ENCODE peak calls at places on chromosomes 1 and 21, in ten cellular contexts. X is brain microvascular endothelial cell, T is AG10803, I is fibroblast of mammary gland, U is body of pancreas, E is heart left ventricle, H is left ventricle myocardium inferior, Q is K562, J is endothelial cell of umbilical vein, N is heart right ventricle. M is an unnamed sample.

GRCh38 chr21:45592208-45592619 is 50.0 kb upstream of the SLC19A1 start:
- DNase-seq in I (no peak), Q (peak), U (peak), X (no peak), N (no peak), H (no peak), T (no peak), E (no peak), J (no peak), M (peak)

GRCh38 chr1:119266386-119266785 is 102.2 kb upstream of the HAO2 start:
- DNase-seq in N (no peak), E (no peak), X (no peak), Q (no peak), J (no peak), U (no peak), T (no peak), H (no peak), I (no peak), M (no peak)

GRCh38 chr1:110061341-110061740 is 9.1 kb downstream of the ALX3 start:
- DNase-seq in Q (no peak), E (no peak), T (no peak), J (no peak), I (no peak), X (no peak), H (no peak), N (no peak), U (no peak), M (no peak)

GRCh38 chr1:169427081-169427611 is at the start of gene CCDC181:
- DNase-seq in H (peak), E (peak), U (peak), T (peak), Q (peak), J (peak), N (peak), I (peak), X (peak), M (peak)

GRCh38 chr1:17763995-17764394 is 8.9 kb downstream of the ACTL8 start:
- DNase-seq in I (peak), N (no peak), T (no peak), U (no peak), X (no peak), Q (no peak), J (no peak), E (no peak), H (no peak), M (no peak)

GRCh38 chr1:176994926-176995596 is 169.5 kb downstream of the ASTN1 start:
- DNase-seq in J (no peak), E (no peak), Q (no peak), U (no peak), X (no peak), N (no peak), T (no peak), H (no peak), I (peak), M (no peak)

GRCh38 chr1:157992031-157992568 is 1.3 kb upstream of the KIRREL1 start:
- DNase-seq in U (peak), H (peak), N (peak), E (peak), T (peak), J (peak), X (peak), Q (peak), I (peak), M (peak)

GRCh38 chr1:93847811-93848288 is 31.2 kb downstream of the DNTTIP2 start:
- DNase-seq in I (peak), T (peak), E (peak), N (peak), Q (peak), J (no peak), X (peak), H (peak), U (peak), M (peak)

GRCh38 chr1:224432672-224433040 is 1.9 kb downstream of the WDR26 start:
- DNase-seq in U (no peak), X (peak), N (no peak), Q (peak), E (no peak), T (peak), J (peak), I (peak), H (no peak), M (peak)

GRCh38 chr1:37631039-37631428 is 3.7 kb downstream of the RSPO1 start:
- DNase-seq in X (no peak), U (no peak), N (no peak), T (no peak), H (no peak), Q (no peak), J (no peak), E (no peak), I (no peak), M (no peak)

GRCh38 chr1:233629305-233629935 is 15.5 kb downstream of the KCNK1 start:
- DNase-seq in J (no peak), Q (no peak), H (no peak), E (no peak), N (no peak), I (no peak), T (no peak), X (no peak), U (no peak), M (no peak)

GRCh38 chr1:173101589-173101988 is 50.8 kb upstream of the TNFSF18 start:
- DNase-seq in X (no peak), T (no peak), U (no peak), I (no peak), Q (no peak), E (no peak), N (no peak), J (no peak), H (no peak), M (no peak)

GRCh38 chr1:244231572-244232315 is 180.7 kb downstream of the ZBTB18 start:
- DNase-seq in X (no peak), H (no peak), Q (no peak), U (peak), T (peak), J (no peak), E (no peak), I (peak), N (no peak), M (peak)

GRCh38 chr1:154584267-154584994 is 16.9 kb downstream of the CHRNB2 start:
- DNase-seq in J (peak), X (no peak), N (no peak), T (no peak), Q (no peak), U (no peak), E (no peak), H (no peak), I (no peak), M (no peak)

GRCh38 chr1:47684964-47685762 is 247.3 kb downstream of the FOXD2 start:
- DNase-seq in T (no peak), N (no peak), X (peak), I (no peak), Q (no peak), U (no peak), J (peak), E (no peak), H (no peak), M (peak)

GRCh38 chr1:162498442-162498785 is 796 bp downstream of the UHMK1 start:
- DNase-seq in U (no peak), X (no peak), Q (no peak), J (peak), N (no peak), T (peak), E (no peak), I (peak), H (no peak), M (no peak)

GRCh38 chr1:225700889-225701465 is 48.1 kb upstream of the ENAH start:
- DNase-seq in H (no peak), N (no peak), X (peak), T (peak), J (no peak), E (no peak), I (peak), U (no peak), Q (no peak), M (peak)

GRCh38 chr1:27915082-27915575 is 19.7 kb upstream of the SMPDL3B start:
- DNase-seq in H (no peak), N (no peak), E (no peak), T (no peak), U (no peak), X (no peak), Q (no peak), I (no peak), J (no peak), M (no peak)
- H3K4me3 ChIP-seq in H (peak), N (no peak), E (peak), T (peak), U (no peak), X (peak), Q (no peak), I (no peak), J (no peak), M (peak)

GRCh38 chr1:167127661-167128060 is 33.8 kb downstream of the STYXL2 start:
- DNase-seq in N (no peak), E (no peak), I (no peak), Q (no peak), H (no peak), J (no peak), U (no peak), T (no peak), X (no peak), M (no peak)

GRCh38 chr1:167127236-167127635 is 33.4 kb downstream of the STYXL2 start:
- DNase-seq in H (no peak), N (no peak), E (no peak), T (no peak), Q (no peak), I (no peak), X (no peak), U (no peak), J (no peak), M (no peak)

GRCh38 chr1:167126317-167126716 is 32.4 kb downstream of the STYXL2 start:
- DNase-seq in T (no peak), X (no peak), N (no peak), E (no peak), H (no peak), J (no peak), Q (no peak), I (no peak), U (no peak), M (no peak)

GRCh38 chr1:167126811-167127210 is 32.9 kb downstream of the STYXL2 start:
- DNase-seq in E (peak), Q (no peak), N (peak), U (no peak), J (no peak), T (no peak), X (no peak), H (no peak), I (no peak), M (no peak)

GRCh38 chr1:167128261-167129227 is 34.7 kb downstream of the STYXL2 start:
- DNase-seq in J (no peak), I (no peak), Q (no peak), U (no peak), N (no peak), X (no peak), T (no peak), H (no peak), E (no peak), M (no peak)
- TF ChIP-seq CTCF in J (no peak), I (no peak), Q (no peak), U (no peak), N (no peak), X (no peak), T (no peak), H (no peak), E (no peak), M (no peak)

GRCh38 chr1:160522136-160522535 is 919 bp downstream of the SLAMF6 start:
- DNase-seq in I (no peak), X (no peak), T (no peak), E (no peak), J (no peak), N (no peak), Q (no peak), U (no peak), H (no peak), M (no peak)

GRCh38 chr1:160520582-160520981 is 2.5 kb downstream of the SLAMF6 start:
- DNase-seq in H (no peak), I (no peak), J (no peak), Q (no peak), E (no peak), T (no peak), X (no peak), N (no peak), U (no peak), M (no peak)

GRCh38 chr1:160521554-160521953 is 1.5 kb downstream of the SLAMF6 start:
- DNase-seq in J (no peak), N (no peak), U (no peak), I (no peak), Q (no peak), E (no peak), T (no peak), X (no peak), H (no peak), M (no peak)

GRCh38 chr1:160520999-160521398 is 2.1 kb downstream of the SLAMF6 start:
- DNase-seq in I (no peak), X (no peak), J (no peak), Q (no peak), U (no peak), N (no peak), T (no peak), H (no peak), E (no peak), M (no peak)

DNA sequence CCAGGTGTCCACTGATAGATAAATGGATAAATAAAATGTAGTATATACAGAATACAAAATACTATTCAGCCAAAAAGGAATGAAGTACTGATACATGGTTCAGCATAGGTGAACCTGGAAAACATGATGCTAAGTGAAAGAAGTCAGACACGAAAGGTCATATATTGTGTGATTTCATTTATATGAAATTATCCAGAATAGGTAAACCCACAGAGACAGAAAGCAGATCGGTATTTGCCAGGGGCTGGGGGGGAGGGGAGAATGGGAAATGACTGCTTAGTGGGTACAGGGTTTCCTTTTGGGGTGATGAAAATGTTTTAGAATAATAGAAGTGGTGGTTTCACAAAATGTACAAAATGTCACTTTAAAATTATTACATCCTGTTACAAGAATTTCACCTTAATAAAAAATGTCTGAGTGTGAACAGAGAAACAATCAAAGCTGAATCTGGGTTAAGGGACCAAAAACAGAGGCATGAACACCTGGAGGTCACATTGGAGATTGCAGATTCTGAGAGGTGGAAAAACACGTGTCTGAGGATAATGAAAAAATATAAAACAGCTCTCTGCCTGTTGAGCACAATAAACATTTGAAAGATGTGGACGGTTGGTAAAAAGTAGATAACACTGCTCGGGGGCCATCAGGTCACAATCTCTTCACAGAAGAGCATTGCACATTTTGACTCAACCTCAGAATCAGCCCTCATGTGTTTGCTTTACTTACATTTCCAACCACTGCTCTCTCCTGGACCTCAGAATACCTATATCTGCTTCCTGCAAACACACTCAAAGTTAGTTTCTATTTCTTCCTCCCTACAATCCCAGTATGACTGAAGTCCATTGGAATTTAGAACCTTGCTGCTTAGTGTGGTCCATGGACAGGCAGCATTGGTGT is 3.3 kb downstream of the SLAMF6 start:
- DNase-seq in J (no peak), X (no peak), T (no peak), E (no peak), Q (peak), U (no peak), H (no peak), I (no peak), N (no peak), M (no peak)
- H3K4me3 ChIP-seq in J (no peak), X (no peak), T (no peak), E (no peak), Q (no peak), U (no peak), H (no peak), I (no peak), N (no peak), M (no peak)

GRCh38 chr1:89528382-89528780 is 3.8 kb downstream of the LRRC8B start:
- DNase-seq in J (no peak), U (no peak), I (no peak), N (no peak), T (no peak), Q (no peak), X (no peak), H (no peak), E (no peak), M (no peak)

GRCh38 chr1:89529196-89529595 is 4.6 kb downstream of the LRRC8B start:
- DNase-seq in T (no peak), Q (no peak), H (no peak), E (no peak), X (no peak), J (no peak), I (no peak), U (no peak), N (no peak), M (no peak)

GRCh38 chr1:89527750-89528381 is 3.2 kb downstream of the LRRC8B start:
- DNase-seq in H (no peak), I (no peak), E (no peak), Q (no peak), X (no peak), T (no peak), J (peak), N (no peak), U (no peak), M (no peak)

GRCh38 chr1:89525169-89525855 is 683 bp downstream of the LRRC8B start:
- DNase-seq in X (no peak), T (no peak), I (no peak), U (peak), J (peak), E (peak), N (peak), Q (peak), H (peak), M (no peak)

DNA sequence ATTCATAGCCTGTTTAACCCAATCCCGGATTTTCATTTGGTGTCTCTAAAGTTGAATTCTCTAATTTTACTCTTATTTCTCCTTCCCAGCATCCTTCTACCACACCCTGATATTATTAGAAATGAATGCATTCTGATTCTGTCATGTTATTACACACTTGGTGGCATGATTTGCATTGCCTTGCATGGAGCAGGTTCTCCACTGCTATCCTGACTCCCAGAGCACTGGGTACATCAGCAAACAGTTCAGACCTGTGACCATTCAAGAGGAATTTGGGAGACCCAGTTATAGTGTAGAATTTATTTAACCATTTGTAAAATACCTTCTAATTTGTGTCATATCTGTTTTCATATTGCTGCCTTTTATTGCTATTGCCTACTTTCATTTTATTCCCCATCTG is 2.6 kb downstream of the LRRC8B start:
- DNase-seq in H (no peak), J (no peak), T (no peak), E (no peak), N (no peak), Q (no peak), I (no peak), U (no peak), X (no peak), M (no peak)
- TF ChIP-seq CTCF in H (no peak), J (no peak), T (no peak), E (no peak), N (no peak), Q (no peak), I (no peak), U (no peak), X (no peak), M (no peak)

GRCh38 chr1:160400646-160401486 is 502 bp downstream of the VANGL2 start:
- DNase-seq in N (peak), E (no peak), X (no peak), I (no peak), U (peak), H (no peak), J (no peak), T (no peak), Q (no peak), M (no peak)
- H3K4me3 ChIP-seq in N (peak), E (peak), X (peak), I (no peak), U (peak), H (peak), J (no peak), T (no peak), Q (peak), M (peak)

DNA sequence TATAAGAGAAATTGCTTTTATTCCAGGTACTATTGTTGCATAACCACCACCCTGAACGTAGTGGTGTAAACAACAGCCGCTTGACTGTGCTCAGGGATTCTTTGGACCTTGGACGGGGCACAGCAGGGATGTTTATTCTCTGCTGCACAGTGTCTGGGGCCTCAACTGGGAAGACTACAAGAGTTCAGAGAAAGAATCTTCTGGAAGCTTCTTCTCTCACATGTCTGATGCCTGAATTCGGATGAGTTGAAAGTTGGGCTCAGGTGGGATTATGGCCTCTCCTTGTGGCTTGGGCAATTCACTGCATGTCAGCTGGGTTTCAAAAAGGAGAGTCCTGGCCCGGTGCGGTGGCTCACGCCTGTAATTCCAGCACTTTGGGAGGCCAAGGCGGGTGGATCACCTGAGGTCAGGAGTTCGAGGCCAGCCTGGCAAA is 19.0 kb upstream of the SSBP3 start:
- DNase-seq in X (no peak), U (no peak), H (no peak), I (no peak), J (no peak), Q (no peak), E (no peak), N (no peak), T (no peak), M (no peak)
- TF ChIP-seq CTCF in X (peak), U (no peak), H (peak), I (peak), J (no peak), Q (peak), E (no peak), N (peak), T (peak), M (peak)

DNA sequence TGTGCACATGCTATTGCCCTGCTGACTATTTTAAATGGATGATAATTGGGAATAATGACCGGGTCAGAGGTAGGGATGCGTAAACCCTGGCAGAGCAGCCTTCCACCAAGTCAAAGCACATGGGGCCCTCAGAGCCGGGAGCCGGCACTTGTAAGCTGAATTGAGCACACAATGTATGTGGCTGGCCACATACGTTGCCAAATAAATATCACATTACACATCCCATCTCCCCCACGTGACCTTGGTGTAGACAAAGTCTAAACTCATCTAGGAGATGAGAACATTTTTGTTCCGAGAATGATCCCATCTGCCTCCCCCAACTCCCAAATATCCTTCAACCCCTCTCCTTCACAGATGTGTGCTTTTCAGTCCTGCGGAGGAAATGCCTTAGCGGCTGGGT is 209.7 kb upstream of the NFIA start:
- DNase-seq in U (no peak), E (no peak), H (no peak), J (no peak), N (no peak), X (no peak), I (no peak), T (no peak), Q (no peak), M (no peak)
- H3K4me3 ChIP-seq in U (no peak), E (no peak), H (no peak), J (no peak), N (no peak), X (no peak), I (no peak), T (no peak), Q (no peak), M (no peak)

DNA sequence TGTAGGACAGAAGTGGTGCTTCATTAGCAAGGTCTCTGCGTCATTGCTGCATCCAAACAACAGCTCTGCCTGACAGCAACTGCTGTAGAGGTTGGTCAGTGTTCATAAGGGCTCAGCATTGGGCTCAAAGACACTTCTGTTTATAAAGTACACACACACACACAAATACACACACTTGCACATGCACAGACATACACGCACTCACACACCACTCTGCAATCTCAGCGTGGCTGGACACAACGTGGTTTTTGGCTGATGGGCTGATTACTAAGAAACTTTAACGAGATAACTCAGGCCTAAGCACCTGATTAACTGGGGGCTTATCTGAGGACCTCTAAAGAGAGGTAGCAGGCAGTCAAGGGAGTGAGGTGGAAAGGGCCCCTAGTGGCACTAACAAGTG is 20.4 kb downstream of the CAMK1G start:
- DNase-seq in N (no peak), X (no peak), H (no peak), I (no peak), J (no peak), Q (no peak), T (no peak), E (no peak), U (no peak), M (no peak)
- TF ChIP-seq CTCF in N (no peak), X (no peak), H (no peak), I (no peak), J (no peak), Q (no peak), T (no peak), E (no peak), U (no peak), M (no peak)

M was measured in fibroblast of the aortic adventitia.